ENCODE peak calls at places on chromosomes 11 and 22, in seven cellular contexts. B is H4; D is A172; F is activated naive CD8-positive, alpha-beta T cell treated with anti-CD3 and anti-CD28 coated beads, Interleukin-2, amount 50 U/mL, for 24 hours; T is HT1080; G is adipocyte; M is foreskin melanocyte. L is an unnamed sample.

GRCh38 chr11:76601712-76602111 is 68.8 kb downstream of the LRRC32 start:
- DNase-seq in M (no peak), B (no peak), G (no peak), F (no peak), T (no peak), D (no peak), L (no peak)

GRCh38 chr11:18768472-18768901 is 23.1 kb downstream of the PTPN5 start:
- DNase-seq in B (no peak), F (no peak), G (no peak), M (no peak), T (no peak), D (no peak), L (no peak)

GRCh38 chr11:116326146-116326545 is 446.6 kb downstream of the BUD13 start:
- DNase-seq in G (no peak), B (no peak), M (no peak), D (no peak), F (no peak), T (no peak), L (no peak)

GRCh38 chr22:19806213-19807160 is 45.9 kb downstream of the TBX1 start:
- DNase-seq in F (no peak), T (peak; percentile 37), G (no peak), B (peak; percentile 23), M (no peak), D (peak; percentile 66), L (peak; percentile 92)

GRCh38 chr11:117220568-117220967 is 11.3 kb downstream of the PCSK7 start:
- DNase-seq in D (no peak), B (no peak), F (no peak), M (no peak), G (no peak), T (no peak), L (no peak)

GRCh38 chr22:44823396-44823795 is 71.0 kb downstream of the ARHGAP8 start:
- DNase-seq in M (no peak), T (no peak), D (no peak), G (no peak), F (no peak), B (no peak), L (no peak)

GRCh38 chr11:24598636-24599035 is 101.8 kb downstream of the LUZP2 start:
- DNase-seq in G (no peak), F (no peak), M (no peak), B (no peak), T (no peak), D (no peak), L (no peak)

GRCh38 chr11:103923473-103923931 is 112.9 kb upstream of the DDI1 start:
- DNase-seq in F (no peak), M (no peak), G (no peak), B (no peak), D (peak; percentile 51), T (peak; percentile 55), L (no peak)